ENCODE peak calls at places on chromosomes 4 and X, in four cellular contexts. C is mammary epithelial cell; U is AG04450; E is naive thymus-derived CD4-positive, alpha-beta T cell. Y is an unnamed sample.
A peak's percentile ranks its signal among the peaks of the same experiment; 100 is the strongest.

GRCh38 chr4:42655921-42656735 is 777 bp downstream of the ATP8A1 start:
- DNase-seq in U (no peak), C (no peak), E (peak; percentile 42), Y (peak; percentile 14)

GRCh38 chrX:48493890-48494364 is 14.9 kb upstream of the PORCN start:
- DNase-seq in C (no peak), U (no peak), E (no peak), Y (no peak)

GRCh38 chr4:38132140-38132673 is 172.0 kb downstream of the PTTG2 start:
- DNase-seq in E (peak; percentile 67), U (peak; percentile 79), C (peak; percentile 99), Y (no peak)

GRCh38 chr4:165592386-165592785 is 213.6 kb downstream of the CPE start:
- DNase-seq in U (no peak), C (no peak), E (no peak), Y (no peak)

GRCh38 chrX:84187501-84188319 is at the start of gene RPS6KA6:
- DNase-seq in U (no peak), C (peak; percentile 25), E (no peak), Y (no peak)

GRCh38 chr4:30763337-30763736 is 43.2 kb downstream of the PCDH7 start:
- DNase-seq in E (no peak), C (no peak), U (peak; percentile 32), Y (no peak)

GRCh38 chr4:81255524-81255923 is 40.5 kb upstream of the PRKG2 start:
- DNase-seq in U (peak; percentile 66), C (peak; percentile 51), E (no peak), Y (no peak)

GRCh38 chr4:138199568-138200235 is 42.4 kb downstream of the SLC7A11 start:
- DNase-seq in U (no peak), E (no peak), C (peak; percentile 94), Y (no peak)

GRCh38 chr4:84681488-84682274 is 98.8 kb downstream of the CDS1 start:
- DNase-seq in C (peak; percentile 58), U (peak; percentile 56), E (no peak), Y (no peak)

GRCh38 chrX:39652336-39652735 is 445.4 kb downstream of the BCOR start:
- DNase-seq in C (no peak), U (no peak), E (no peak), Y (no peak)

GRCh38 chr4:178814908-178815307 is 1372.7 kb upstream of the AGA start:
- DNase-seq in U (no peak), E (no peak), C (no peak), Y (no peak)

GRCh38 chr4:147597561-147597960 is 19.6 kb upstream of the TMEM184C start:
- DNase-seq in E (no peak), C (no peak), U (no peak), Y (no peak)

GRCh38 chr4:77742054-77742453 is 77.1 kb downstream of the CNOT6L start:
- DNase-seq in U (no peak), C (peak; percentile 64), E (no peak), Y (no peak)

GRCh38 chrX:36640232-36640631 is 367.9 kb upstream of the FAM47C start:
- DNase-seq in U (no peak), C (no peak), E (no peak), Y (no peak)

GRCh38 chr4:116668190-116668589 is 417.2 kb downstream of the TRAM1L1 start:
- DNase-seq in E (no peak), C (no peak), U (no peak), Y (no peak)

GRCh38 chrX:4277122-4277521 is 563.7 kb upstream of the PRKX start:
- DNase-seq in E (no peak), U (no peak), C (peak; percentile 2), Y (no peak)

GRCh38 chrX:127404156-127404555 is 584.6 kb downstream of the PRR32 start:
- DNase-seq in C (no peak), U (no peak), E (no peak), Y (no peak)

GRCh38 chrX:12497832-12498591 is 293.2 kb upstream of the PRPS2 start:
- DNase-seq in E (no peak), C (no peak), U (no peak), Y (no peak)

GRCh38 chr4:17024430-17024829 is 126.0 kb upstream of the LDB2 start:
- DNase-seq in C (no peak), E (no peak), U (no peak), Y (no peak)

GRCh38 chr4:184453402-184454160 is 20.8 kb downstream of the IRF2 start:
- DNase-seq in C (peak; percentile 68), E (peak; percentile 63), U (peak; percentile 69), Y (peak; percentile 14)

GRCh38 chr4:73679836-73680235 is 59.6 kb upstream of the RASSF6 start:
- DNase-seq in E (no peak), U (no peak), C (peak; percentile 51), Y (no peak)

GRCh38 chr4:37867102-37867501 is 23.8 kb upstream of the TBC1D1 start:
- DNase-seq in E (no peak), U (no peak), C (no peak), Y (no peak)

GRCh38 chr4:47686294-47686872 is 151.5 kb downstream of the CORIN start:
- DNase-seq in C (peak; percentile 28), E (peak; percentile 33), U (no peak), Y (peak; percentile 60)

GRCh38 chr4:182325848-182326255 is 82.7 kb downstream of the TENM3 start:
- DNase-seq in C (no peak), E (no peak), U (no peak), Y (no peak)

GRCh38 chrX:67780694-67781109 is 236.9 kb downstream of the AR start:
- DNase-seq in U (peak; percentile 88), E (no peak), C (peak; percentile 9), Y (no peak)

GRCh38 chr4:180855184-180855583 is 1388.0 kb upstream of the TENM3 start:
- DNase-seq in U (no peak), C (no peak), E (no peak), Y (no peak)

GRCh38 chr4:130238121-130238520 is 1142.2 kb downstream of the C4orf33 start:
- DNase-seq in E (no peak), U (no peak), C (no peak), Y (no peak)

GRCh38 chr4:153785830-153786721 is 2.8 kb downstream of the SFRP2 start:
- DNase-seq in C (no peak), E (no peak), U (no peak), Y (no peak)

GRCh38 chr4:7906171-7906581 is 33.5 kb downstream of the AFAP1 start:
- DNase-seq in E (no peak), C (no peak), U (no peak), Y (no peak)

GRCh38 chr4:122576261-122577188 is 44.3 kb downstream of the IL21 start:
- DNase-seq in U (no peak), E (peak; percentile 47), C (peak; percentile 40), Y (no peak)

GRCh38 chr4:148315049-148315448 is 127.2 kb downstream of the NR3C2 start:
- DNase-seq in E (no peak), C (peak; percentile 28), U (no peak), Y (no peak)

GRCh38 chrX:118802857-118803256 is 20.8 kb upstream of the ZCCHC12 start:
- DNase-seq in E (no peak), C (no peak), U (no peak), Y (no peak)

GRCh38 chr4:138851626-138852443 is 163.7 kb upstream of the NOCT start:
- DNase-seq in C (peak; percentile 36), E (no peak), U (no peak), Y (no peak)

GRCh38 chrX:41716767-41717473 is 7.1 kb upstream of the GPR82 start:
- DNase-seq in U (no peak), C (no peak), E (no peak), Y (no peak)
- H3K9me3 ChIP-seq in U (no peaks in the 10 kb centered on the region), C (peaks cover 12% of the 10 kb centered on the region), E (peaks cover 17% of the 10 kb centered on the region), Y (no peaks in the 10 kb centered on the region)

DNA sequence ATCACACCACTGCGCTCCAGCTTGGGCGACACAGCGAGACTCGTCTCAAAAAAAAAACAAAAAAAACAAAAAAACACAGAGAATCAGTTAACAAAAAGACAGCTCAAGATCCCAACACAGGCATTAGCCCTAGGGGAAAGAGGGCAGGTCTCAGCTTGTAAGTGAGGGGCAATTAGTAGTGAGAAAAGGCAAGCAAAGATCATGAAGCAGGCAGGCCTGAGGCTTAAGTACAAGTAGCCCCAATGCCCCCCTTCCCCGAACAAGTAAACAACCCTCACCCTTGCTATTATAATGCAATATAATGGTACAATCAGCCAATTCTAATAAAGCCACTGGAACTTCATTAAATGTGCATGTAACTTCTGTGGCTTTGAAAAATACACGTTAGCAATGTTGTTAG is 17.0 kb downstream of the ADGRA3 start:
- DNase-seq in E (no peak), C (peak; percentile 48), U (no peak), Y (no peak)
- H3K9me3 ChIP-seq in E (no peaks in the 10 kb centered on the region), C (no peaks in the 10 kb centered on the region), U (no peaks in the 10 kb centered on the region), Y (no peaks in the 10 kb centered on the region)

DNA sequence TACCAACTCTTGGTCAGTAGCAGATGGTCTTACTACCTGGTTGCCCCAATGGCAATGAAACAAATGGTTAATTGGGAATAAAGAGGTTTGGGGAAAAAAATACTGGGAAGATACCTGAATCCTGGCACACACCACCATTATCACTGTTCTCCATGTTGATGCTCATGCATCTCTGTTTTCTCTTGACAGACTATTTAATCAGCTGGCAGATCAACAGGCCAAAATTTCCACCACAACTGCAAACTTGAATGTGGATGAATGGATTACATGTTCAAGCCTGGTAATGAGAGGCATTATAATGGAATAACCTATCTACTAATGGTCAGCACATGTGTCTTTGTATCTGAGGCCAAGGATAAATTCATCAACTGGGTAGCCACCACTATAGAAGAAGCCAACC is 45.7 kb downstream of the ZNF721 start:
- DNase-seq in U (no peak), C (no peak), E (no peak), Y (no peak)
- H3K9me3 ChIP-seq in U (peaks cover 68% of the 10 kb centered on the region), C (peaks cover 63% of the 10 kb centered on the region), E (peaks cover 86% of the 10 kb centered on the region), Y (peaks cover 69% of the 10 kb centered on the region)

DNA sequence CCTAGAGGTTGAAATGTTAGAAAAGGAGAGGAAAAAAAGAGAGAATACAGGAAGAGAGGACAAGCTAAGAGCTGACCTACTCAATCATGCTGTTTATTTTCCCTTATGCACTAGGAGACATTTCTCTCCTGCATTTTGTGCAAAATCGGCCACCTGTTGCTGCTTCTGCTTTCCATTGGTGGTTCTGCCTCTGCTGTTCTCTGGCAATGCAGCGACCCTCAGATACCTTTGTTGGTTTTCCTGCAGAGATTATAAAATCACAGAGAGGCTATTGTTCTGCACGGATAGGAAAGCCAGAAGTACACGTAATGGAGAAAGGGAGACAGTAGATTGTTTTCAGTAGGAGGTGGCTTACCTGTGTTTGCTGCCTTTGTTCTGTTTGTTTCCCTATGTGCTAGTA is 108.9 kb downstream of the UNC5C start:
- DNase-seq in E (no peak), U (no peak), C (no peak), Y (no peak)
- H3K9me3 ChIP-seq in E (no peaks in the 10 kb centered on the region), U (no peaks in the 10 kb centered on the region), C (no peaks in the 10 kb centered on the region), Y (no peaks in the 10 kb centered on the region)

Y was measured in T-helper 17 cell.